ENCODE peak calls at places on chromosome 9, in ten cellular contexts. One of them, this sample, is unnamed.

GRCh38 chr9:132997591-132997990 is 19.1 kb downstream of the GFI1B start:
- DNase-seq in upper lobe of right lung: no peak
- DNase-seq in body of pancreas: no peak
- DNase-seq in colonic mucosa: no peak
- DNase-seq in testis: no peak
- DNase-seq in small intestine: no peak
- DNase-seq in sigmoid colon: no peak
- DNase-seq in cardiac muscle cell: peak
- DNase-seq in PC-3: no peak
- DNase-seq in RWPE1: peak
- DNase-seq in this sample: peak

GRCh38 chr9:4489562-4489918 is 728 bp upstream of the SLC1A1 start:
- DNase-seq in upper lobe of right lung: no peak
- DNase-seq in body of pancreas: peak
- DNase-seq in colonic mucosa: peak
- DNase-seq in testis: peak
- DNase-seq in small intestine: no peak
- DNase-seq in sigmoid colon: no peak
- DNase-seq in cardiac muscle cell: peak
- DNase-seq in PC-3: peak
- DNase-seq in RWPE1: no peak
- DNase-seq in this sample: peak

GRCh38 chr9:134553061-134553891 is 88.3 kb upstream of the COL5A1 start:
- DNase-seq in upper lobe of right lung: peak
- DNase-seq in body of pancreas: no peak
- DNase-seq in colonic mucosa: no peak
- DNase-seq in testis: no peak
- DNase-seq in small intestine: no peak
- DNase-seq in sigmoid colon: peak
- DNase-seq in cardiac muscle cell: no peak
- DNase-seq in PC-3: no peak
- DNase-seq in RWPE1: no peak
- DNase-seq in this sample: no peak

GRCh38 chr9:128362774-128363173 is 8.4 kb upstream of the URM1 start:
- DNase-seq in upper lobe of right lung: no peak
- DNase-seq in body of pancreas: no peak
- DNase-seq in colonic mucosa: no peak
- DNase-seq in testis: no peak
- DNase-seq in small intestine: no peak
- DNase-seq in sigmoid colon: no peak
- DNase-seq in cardiac muscle cell: no peak
- DNase-seq in PC-3: no peak
- DNase-seq in RWPE1: no peak
- DNase-seq in this sample: no peak

GRCh38 chr9:79477955-79478751 is 93.6 kb upstream of the TLE4 start:
- DNase-seq in upper lobe of right lung: no peak
- DNase-seq in body of pancreas: peak
- DNase-seq in colonic mucosa: no peak
- DNase-seq in testis: peak
- DNase-seq in small intestine: no peak
- DNase-seq in sigmoid colon: no peak
- DNase-seq in cardiac muscle cell: peak
- DNase-seq in PC-3: peak
- DNase-seq in RWPE1: peak
- DNase-seq in this sample: peak

GRCh38 chr9:33719581-33720374 is 75.6 kb upstream of the PRSS3 start:
- DNase-seq in upper lobe of right lung: peak
- DNase-seq in body of pancreas: peak
- DNase-seq in colonic mucosa: no peak
- DNase-seq in testis: peak
- DNase-seq in small intestine: peak
- DNase-seq in sigmoid colon: no peak
- DNase-seq in cardiac muscle cell: peak
- DNase-seq in PC-3: peak
- DNase-seq in RWPE1: peak
- DNase-seq in this sample: peak

GRCh38 chr9:86960938-86961337 is 13.6 kb upstream of the GAS1 start:
- DNase-seq in upper lobe of right lung: no peak
- DNase-seq in body of pancreas: no peak
- DNase-seq in colonic mucosa: no peak
- DNase-seq in testis: no peak
- DNase-seq in small intestine: no peak
- DNase-seq in sigmoid colon: no peak
- DNase-seq in cardiac muscle cell: no peak
- DNase-seq in PC-3: no peak
- DNase-seq in RWPE1: no peak
- DNase-seq in this sample: no peak

GRCh38 chr9:134629061-134629585 is 12.5 kb upstream of the COL5A1 start:
- DNase-seq in upper lobe of right lung: peak
- DNase-seq in body of pancreas: peak
- DNase-seq in colonic mucosa: no peak
- DNase-seq in testis: no peak
- DNase-seq in small intestine: no peak
- DNase-seq in sigmoid colon: no peak
- DNase-seq in cardiac muscle cell: no peak
- DNase-seq in PC-3: no peak
- DNase-seq in RWPE1: no peak
- DNase-seq in this sample: no peak

GRCh38 chr9:128383007-128383753 is 12.0 kb downstream of the URM1 start:
- DNase-seq in upper lobe of right lung: no peak
- DNase-seq in body of pancreas: no peak
- DNase-seq in colonic mucosa: no peak
- DNase-seq in testis: no peak
- DNase-seq in small intestine: no peak
- DNase-seq in sigmoid colon: no peak
- DNase-seq in cardiac muscle cell: no peak
- DNase-seq in PC-3: no peak
- DNase-seq in RWPE1: no peak
- DNase-seq in this sample: no peak

GRCh38 chr9:135050072-135050990 is 37.1 kb upstream of the OLFM1 start:
- DNase-seq in upper lobe of right lung: peak
- DNase-seq in body of pancreas: no peak
- DNase-seq in colonic mucosa: no peak
- DNase-seq in testis: no peak
- DNase-seq in small intestine: no peak
- DNase-seq in sigmoid colon: peak
- DNase-seq in cardiac muscle cell: no peak
- DNase-seq in PC-3: no peak
- DNase-seq in RWPE1: no peak
- DNase-seq in this sample: no peak

GRCh38 chr9:97980479-97980803 is 2.7 kb upstream of the ANP32B start:
- DNase-seq in upper lobe of right lung: no peak
- DNase-seq in body of pancreas: peak
- DNase-seq in colonic mucosa: peak
- DNase-seq in testis: peak
- DNase-seq in small intestine: no peak
- DNase-seq in sigmoid colon: peak
- DNase-seq in cardiac muscle cell: peak
- DNase-seq in PC-3: no peak
- DNase-seq in RWPE1: no peak
- DNase-seq in this sample: peak

GRCh38 chr9:16459421-16460148 is 410.9 kb downstream of the BNC2 start:
- DNase-seq in upper lobe of right lung: no peak
- DNase-seq in body of pancreas: no peak
- DNase-seq in colonic mucosa: no peak
- DNase-seq in testis: no peak
- DNase-seq in small intestine: no peak
- DNase-seq in sigmoid colon: no peak
- DNase-seq in cardiac muscle cell: peak
- DNase-seq in PC-3: no peak
- DNase-seq in RWPE1: no peak
- DNase-seq in this sample: no peak

DNA sequence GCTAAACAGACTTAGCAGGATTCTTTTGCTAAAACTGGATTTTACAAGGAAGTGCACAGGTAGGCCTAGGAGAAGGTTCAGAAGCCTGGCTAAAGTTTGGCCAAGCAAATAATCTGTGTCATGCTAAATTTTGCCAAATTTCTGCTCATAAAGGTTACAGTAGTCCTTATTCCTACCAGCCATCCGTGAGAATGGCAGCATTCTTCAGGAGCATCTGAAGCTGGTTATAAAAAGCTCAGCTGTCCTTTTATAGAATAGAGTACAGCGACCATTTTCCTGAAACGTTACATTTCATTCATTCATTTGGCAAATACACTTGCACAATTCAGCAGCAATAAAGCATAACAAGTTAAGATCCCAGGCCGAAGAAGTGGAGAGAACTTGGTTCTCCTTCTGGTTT is 6.9 kb downstream of the GSN start:
- DNase-seq in upper lobe of right lung: no peak
- DNase-seq in body of pancreas: no peak
- DNase-seq in colonic mucosa: no peak
- DNase-seq in testis: no peak
- DNase-seq in small intestine: no peak
- DNase-seq in sigmoid colon: no peak
- DNase-seq in cardiac muscle cell: no peak
- DNase-seq in PC-3: no peak
- DNase-seq in RWPE1: no peak
- DNase-seq in this sample: no peak
- H3K27ac ChIP-seq in upper lobe of right lung: no peak
- H3K27ac ChIP-seq in body of pancreas: no peak
- H3K27ac ChIP-seq in colonic mucosa: no peak
- H3K27ac ChIP-seq in testis: no peak
- H3K27ac ChIP-seq in small intestine: no peak
- H3K27ac ChIP-seq in sigmoid colon: peak
- H3K27ac ChIP-seq in cardiac muscle cell: no peak
- H3K27ac ChIP-seq in PC-3: no peak
- H3K27ac ChIP-seq in RWPE1: no peak
- H3K27ac ChIP-seq in this sample: no peak

GRCh38 chr9:109781086-109781485 is 1.1 kb downstream of the PALM2AKAP2 start:
- DNase-seq in upper lobe of right lung: no peak
- DNase-seq in body of pancreas: no peak
- DNase-seq in colonic mucosa: no peak
- DNase-seq in testis: no peak
- DNase-seq in small intestine: no peak
- DNase-seq in sigmoid colon: no peak
- DNase-seq in cardiac muscle cell: peak
- DNase-seq in PC-3: no peak
- DNase-seq in RWPE1: no peak
- DNase-seq in this sample: peak

GRCh38 chr9:109781541-109782197 is 1.7 kb downstream of the PALM2AKAP2 start:
- DNase-seq in upper lobe of right lung: no peak
- DNase-seq in body of pancreas: no peak
- DNase-seq in colonic mucosa: peak
- DNase-seq in testis: no peak
- DNase-seq in small intestine: no peak
- DNase-seq in sigmoid colon: peak
- DNase-seq in cardiac muscle cell: no peak
- DNase-seq in PC-3: no peak
- DNase-seq in RWPE1: no peak
- DNase-seq in this sample: peak

GRCh38 chr9:109780453-109781033 is 545 bp downstream of the PALM2AKAP2 start:
- DNase-seq in upper lobe of right lung: no peak
- DNase-seq in body of pancreas: no peak
- DNase-seq in colonic mucosa: no peak
- DNase-seq in testis: no peak
- DNase-seq in small intestine: no peak
- DNase-seq in sigmoid colon: no peak
- DNase-seq in cardiac muscle cell: peak
- DNase-seq in PC-3: peak
- DNase-seq in RWPE1: peak
- DNase-seq in this sample: peak

GRCh38 chr9:109776391-109776790 is 3.6 kb upstream of the PALM2AKAP2 start:
- DNase-seq in upper lobe of right lung: no peak
- DNase-seq in body of pancreas: no peak
- DNase-seq in colonic mucosa: no peak
- DNase-seq in testis: no peak
- DNase-seq in small intestine: no peak
- DNase-seq in sigmoid colon: no peak
- DNase-seq in cardiac muscle cell: no peak
- DNase-seq in PC-3: no peak
- DNase-seq in RWPE1: no peak
- DNase-seq in this sample: no peak

DNA sequence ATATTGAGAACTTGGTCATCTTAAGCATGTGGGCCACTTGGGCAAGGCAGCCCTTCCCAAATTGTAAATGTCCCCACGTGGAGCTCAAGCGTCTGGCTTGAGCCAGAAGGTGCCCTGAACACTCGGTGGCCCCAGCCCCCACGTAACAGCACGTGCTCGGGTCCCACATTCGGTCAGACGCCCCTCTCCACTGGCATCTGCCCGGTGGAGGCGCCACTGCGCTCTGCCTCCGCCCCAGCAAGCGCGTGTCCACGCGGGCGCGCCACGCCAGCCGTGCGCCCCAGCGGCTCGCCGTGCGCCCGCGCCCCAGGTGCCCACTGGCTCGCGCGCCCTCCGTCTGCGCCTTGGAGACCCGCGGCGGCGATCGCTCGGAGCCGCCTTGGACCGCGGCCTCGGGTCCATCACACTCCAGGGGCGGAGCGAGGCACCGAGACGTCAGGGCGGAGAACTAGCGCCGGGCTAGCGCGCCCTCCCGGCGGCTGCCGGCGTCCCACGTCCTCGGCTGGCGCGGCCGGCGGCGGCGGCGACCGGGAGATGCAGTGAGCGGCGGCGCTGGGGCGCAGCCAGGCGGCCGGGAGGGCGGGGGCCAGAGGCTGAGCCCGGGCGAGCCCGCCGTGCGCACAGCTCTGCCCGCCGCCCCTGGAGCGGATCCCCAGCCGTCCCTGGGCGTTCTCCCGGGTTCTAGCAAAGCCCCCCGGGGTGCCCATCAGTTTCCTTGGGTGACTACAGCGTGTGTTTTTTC is at the start of gene PALM2AKAP2:
- DNase-seq in upper lobe of right lung: peak
- DNase-seq in body of pancreas: peak
- DNase-seq in colonic mucosa: peak
- DNase-seq in testis: peak
- DNase-seq in small intestine: peak
- DNase-seq in sigmoid colon: peak
- DNase-seq in cardiac muscle cell: peak
- DNase-seq in PC-3: peak
- DNase-seq in RWPE1: peak
- DNase-seq in this sample: peak
- H3K27ac ChIP-seq in upper lobe of right lung: peak
- H3K27ac ChIP-seq in body of pancreas: no peak
- H3K27ac ChIP-seq in colonic mucosa: no peak
- H3K27ac ChIP-seq in testis: no peak
- H3K27ac ChIP-seq in small intestine: peak
- H3K27ac ChIP-seq in sigmoid colon: peak
- H3K27ac ChIP-seq in cardiac muscle cell: peak
- H3K27ac ChIP-seq in PC-3: no peak
- H3K27ac ChIP-seq in RWPE1: peak
- H3K27ac ChIP-seq in this sample: peak

GRCh38 chr9:137421838-137422667 is 909 bp downstream of the EXD3 start:
- DNase-seq in upper lobe of right lung: no peak
- DNase-seq in body of pancreas: no peak
- DNase-seq in colonic mucosa: no peak
- DNase-seq in testis: no peak
- DNase-seq in small intestine: no peak
- DNase-seq in sigmoid colon: peak
- DNase-seq in cardiac muscle cell: no peak
- DNase-seq in PC-3: no peak
- DNase-seq in RWPE1: no peak
- DNase-seq in this sample: no peak
- H3K27ac ChIP-seq in upper lobe of right lung: peak
- H3K27ac ChIP-seq in body of pancreas: peak
- H3K27ac ChIP-seq in colonic mucosa: peak
- H3K27ac ChIP-seq in testis: peak
- H3K27ac ChIP-seq in small intestine: peak
- H3K27ac ChIP-seq in sigmoid colon: peak
- H3K27ac ChIP-seq in cardiac muscle cell: no peak
- H3K27ac ChIP-seq in PC-3: no peak
- H3K27ac ChIP-seq in RWPE1: peak
- H3K27ac ChIP-seq in this sample: no peak

GRCh38 chr9:14418262-14419200 is 104.6 kb upstream of the NFIB start:
- DNase-seq in upper lobe of right lung: no peak
- DNase-seq in body of pancreas: no peak
- DNase-seq in colonic mucosa: no peak
- DNase-seq in testis: no peak
- DNase-seq in small intestine: no peak
- DNase-seq in sigmoid colon: no peak
- DNase-seq in cardiac muscle cell: peak
- DNase-seq in PC-3: peak
- DNase-seq in RWPE1: no peak
- DNase-seq in this sample: no peak
- H3K27ac ChIP-seq in upper lobe of right lung: no peak
- H3K27ac ChIP-seq in body of pancreas: no peak
- H3K27ac ChIP-seq in colonic mucosa: no peak
- H3K27ac ChIP-seq in testis: no peak
- H3K27ac ChIP-seq in small intestine: no peak
- H3K27ac ChIP-seq in sigmoid colon: no peak
- H3K27ac ChIP-seq in cardiac muscle cell: no peak
- H3K27ac ChIP-seq in PC-3: no peak
- H3K27ac ChIP-seq in RWPE1: no peak
- H3K27ac ChIP-seq in this sample: no peak

This sample was measured in GM23248.